ENCODE peak calls at places on chromosomes 2 and 18, in nine cellular contexts. A, G, F, B, J, K, Z, T and O are unnamed samples.
A peak's percentile ranks its signal among the peaks of the same experiment; 100 is the strongest.

GRCh38 chr18:79856119-79857080 is 58.7 kb downstream of the KCNG2 start:
- DNase-seq in A (peak; percentile 47), G (peak; percentile 25), F (peak; percentile 43), B (peak; percentile 46), J (no peak), K (no peak), Z (peak; percentile 15), T (peak; percentile 38), O (no peak)

GRCh38 chr2:47767880-47768609 is 14.9 kb upstream of the MSH6 start:
- DNase-seq in A (peak; percentile 74), G (peak; percentile 62), F (peak; percentile 95), B (peak; percentile 59), J (peak; percentile 78), K (no peak), Z (peak; percentile 54), T (peak; percentile 69), O (peak; percentile 33)

GRCh38 chr18:27656167-27656778 is 471.2 kb upstream of the CHST9 start:
- DNase-seq in A (no peak), G (no peak), F (no peak), B (no peak), J (no peak), K (peak; percentile 73), Z (no peak), T (no peak), O (no peak)

GRCh38 chr2:108570416-108570815 is 36.1 kb downstream of the LIMS1 start:
- DNase-seq in A (no peak), G (no peak), F (no peak), B (no peak), J (no peak), K (peak; percentile 90), Z (no peak), T (no peak), O (no peak)

GRCh38 chr2:18422416-18423165 is 137.9 kb downstream of the RDH14 start:
- DNase-seq in A (no peak), G (no peak), F (no peak), B (no peak), J (no peak), K (no peak), Z (no peak), T (no peak), O (no peak)

GRCh38 chr2:30684996-30685395 is 122.2 kb downstream of the CAPN13 start:
- DNase-seq in A (no peak), G (no peak), F (no peak), B (no peak), J (no peak), K (no peak), Z (no peak), T (no peak), O (no peak)

GRCh38 chr18:73407506-73407905 is 539.7 kb upstream of the NETO1 start:
- DNase-seq in A (no peak), G (no peak), F (no peak), B (no peak), J (no peak), K (no peak), Z (no peak), T (no peak), O (no peak)

GRCh38 chr2:165568361-165568760 is 98.9 kb downstream of the CSRNP3 start:
- DNase-seq in A (no peak), G (no peak), F (no peak), B (no peak), J (no peak), K (no peak), Z (no peak), T (no peak), O (no peak)

GRCh38 chr2:1556776-1557466 is 143.7 kb downstream of the TPO start:
- DNase-seq in A (no peak), G (no peak), F (no peak), B (no peak), J (no peak), K (peak; percentile 72), Z (no peak), T (no peak), O (no peak)

DNA sequence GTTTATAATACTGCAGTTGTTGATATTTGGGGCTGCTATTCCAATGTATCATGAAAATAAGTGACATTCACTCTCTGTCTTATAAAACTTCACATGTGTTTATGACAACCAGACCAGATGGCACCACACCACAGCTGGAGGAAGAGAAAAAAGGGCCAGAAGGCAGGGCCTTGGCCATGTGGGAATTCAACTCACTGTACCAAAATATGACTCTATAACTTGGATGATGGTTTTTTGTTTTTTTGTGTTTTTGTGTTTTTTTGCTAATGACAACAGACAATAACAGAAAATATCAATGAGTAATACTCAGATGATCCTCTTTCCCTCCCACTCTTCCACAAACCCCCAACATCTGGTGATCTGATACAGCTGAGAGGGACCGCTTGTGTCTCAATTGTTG is 12.5 kb downstream of the NMI start:
- DNase-seq in A (no peak), G (no peak), F (no peak), B (no peak), J (no peak), K (no peak), Z (no peak), T (no peak), O (no peak)
- H3K36me3 ChIP-seq in A (peaks cover 93% of the 10 kb centered on the region), G (peaks cover 23% of the 10 kb centered on the region), F (peaks cover 99% of the 10 kb centered on the region), B (no peaks in the 10 kb centered on the region), J (peaks cover 23% of the 10 kb centered on the region), K (no peaks in the 10 kb centered on the region), Z (no peaks in the 10 kb centered on the region), T (peaks cover 99% of the 10 kb centered on the region), O (peaks cover 12% of the 10 kb centered on the region)

GRCh38 chr2:183493060-183493459 is 368.8 kb downstream of the NUP35 start:
- DNase-seq in A (no peak), G (no peak), F (no peak), B (no peak), J (no peak), K (no peak), Z (no peak), T (no peak), O (peak; percentile 34)

GRCh38 chr2:183487316-183487715 is 363.1 kb downstream of the NUP35 start:
- DNase-seq in A (no peak), G (no peak), F (no peak), B (no peak), J (no peak), K (no peak), Z (no peak), T (no peak), O (no peak)

GRCh38 chr2:183495079-183495478 is 370.8 kb downstream of the NUP35 start:
- DNase-seq in A (no peak), G (no peak), F (no peak), B (no peak), J (no peak), K (no peak), Z (no peak), T (no peak), O (no peak)

GRCh38 chr2:183488421-183488820 is 364.2 kb downstream of the NUP35 start:
- DNase-seq in A (no peak), G (no peak), F (no peak), B (no peak), J (no peak), K (no peak), Z (no peak), T (no peak), O (no peak)

DNA sequence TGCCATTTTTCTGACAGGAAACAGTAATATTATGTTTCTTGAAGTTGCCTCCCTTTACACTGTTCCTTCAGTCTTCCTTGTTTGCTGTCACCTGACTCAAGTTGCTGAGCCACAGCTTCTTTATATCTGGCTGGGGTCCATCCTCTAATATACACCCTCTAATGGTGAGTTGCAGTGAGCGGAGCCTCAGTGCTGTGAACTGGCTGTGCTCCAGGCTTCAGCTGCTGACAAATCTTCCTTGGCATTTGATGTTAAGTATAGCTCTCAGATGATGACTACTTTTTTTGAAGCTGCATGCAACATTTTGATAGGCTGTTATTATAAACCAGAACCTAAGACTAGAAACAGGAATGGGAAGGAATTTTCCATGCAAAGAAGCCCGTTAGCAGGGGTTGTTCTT is 366.7 kb downstream of the NUP35 start:
- DNase-seq in A (no peak), G (no peak), F (no peak), B (no peak), J (no peak), K (peak; percentile 69), Z (no peak), T (no peak), O (no peak)
- H3K27ac ChIP-seq in A (no peak overlapping the region), G (no peak overlapping the region), F (no peak overlapping the region), B (no peak overlapping the region), J (no peak overlapping the region), K (no peak overlapping the region), Z (no peak overlapping the region), T (no peak overlapping the region), O (no peak overlapping the region)

GRCh38 chr18:57427429-57428181 is 7.6 kb upstream of the ONECUT2 start:
- DNase-seq in A (no peak), G (no peak), F (peak; percentile 74), B (peak; percentile 47), J (no peak), K (no peak), Z (no peak), T (no peak), O (peak; percentile 82)

GRCh38 chr18:57422313-57422872 is 12.8 kb upstream of the ONECUT2 start:
- DNase-seq in A (no peak), G (no peak), F (no peak), B (no peak), J (no peak), K (no peak), Z (no peak), T (no peak), O (peak; percentile 29)

GRCh38 chr18:57426187-57426586 is 9.0 kb upstream of the ONECUT2 start:
- DNase-seq in A (no peak), G (no peak), F (no peak), B (no peak), J (no peak), K (no peak), Z (no peak), T (no peak), O (no peak)

GRCh38 chr18:57423821-57424220 is 11.4 kb upstream of the ONECUT2 start:
- DNase-seq in A (no peak), G (no peak), F (no peak), B (no peak), J (no peak), K (no peak), Z (no peak), T (no peak), O (no peak)

DNA sequence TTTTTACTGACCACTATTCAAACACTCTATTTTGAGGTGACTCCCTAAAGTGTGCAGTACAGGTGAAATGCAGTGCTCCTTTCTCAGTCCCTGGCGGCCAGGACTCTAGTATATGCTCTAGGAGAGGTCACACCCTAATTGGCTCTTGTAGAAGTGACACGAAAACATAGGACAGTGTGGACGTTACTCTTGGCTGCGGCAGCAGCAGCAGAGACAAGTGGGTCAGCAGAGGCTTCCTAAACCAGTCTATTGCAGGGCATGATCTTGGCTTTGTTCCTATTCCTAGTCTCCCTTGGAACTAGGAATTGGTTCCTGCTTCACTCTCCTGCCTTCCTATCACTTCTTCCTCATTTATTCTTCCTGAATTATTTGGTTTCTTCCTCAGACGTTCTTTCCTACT is 10.1 kb upstream of the ONECUT2 start:
- DNase-seq in A (no peak), G (no peak), F (no peak), B (no peak), J (no peak), K (no peak), Z (no peak), T (no peak), O (no peak)
- H3K27me3 ChIP-seq in A (no peaks in the 10 kb centered on the region), G (peaks cover 12% of the 10 kb centered on the region), F (peaks cover 55% of the 10 kb centered on the region), B (peaks cover 27% of the 10 kb centered on the region), J (peaks cover 31% of the 10 kb centered on the region), K (peaks cover 41% of the 10 kb centered on the region), Z (peaks cover 47% of the 10 kb centered on the region), T (peaks cover 34% of the 10 kb centered on the region), O (peaks cover 17% of the 10 kb centered on the region)

DNA sequence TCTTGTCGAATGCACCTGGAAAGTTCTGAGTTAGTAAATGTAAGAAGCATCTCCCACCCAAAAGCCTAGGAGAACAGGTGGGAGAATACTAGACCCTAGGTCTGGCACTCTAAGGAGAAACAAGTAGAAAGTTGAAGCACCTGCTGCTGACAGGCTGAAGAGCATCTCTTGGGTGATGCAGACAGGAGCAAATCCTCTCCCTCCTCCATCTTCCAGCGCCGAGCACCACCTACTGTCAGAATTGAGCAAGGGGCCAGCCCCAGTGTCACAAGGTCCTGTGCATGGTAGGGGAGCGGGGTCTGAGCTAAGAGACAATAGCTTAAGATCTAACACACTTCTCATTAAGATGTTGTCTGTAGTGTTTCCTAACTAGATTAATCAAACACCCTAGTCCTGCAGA is 52.9 kb downstream of the HK2 start:
- DNase-seq in A (no peak), G (no peak), F (no peak), B (no peak), J (no peak), K (no peak), Z (no peak), T (no peak), O (no peak)
- H3K36me3 ChIP-seq in A (peaks cover 98% of the 10 kb centered on the region), G (no peaks in the 10 kb centered on the region), F (peaks cover 97% of the 10 kb centered on the region), B (peaks cover 99% of the 10 kb centered on the region), J (peaks cover 16% of the 10 kb centered on the region), K (peaks cover 12% of the 10 kb centered on the region), Z (peaks cover 43% of the 10 kb centered on the region), T (peaks cover 29% of the 10 kb centered on the region), O (no peaks in the 10 kb centered on the region)